ENCODE peak calls at places on chromosomes 13 and 19, in four cellular contexts. F is HepG2, I is SK-N-SH, A is K562. T is an unnamed sample.

GRCh38 chr13:49171358-49171757 is 48.8 kb upstream of the MLNR start:
- DNase-seq in F (no peak), A (no peak), I (no peak), T (no peak)

GRCh38 chr13:19782049-19782726 is 557 bp downstream of the PSPC1 start:
- DNase-seq in A (peak; percentile 9), I (peak; percentile 71), F (no peak), T (no peak)

GRCh38 chr13:58843567-58843966 is 1212.0 kb downstream of the PCDH17 start:
- DNase-seq in A (no peak), I (no peak), F (peak; percentile 1), T (no peak)

GRCh38 chr19:57648336-57649003 is 15.5 kb downstream of the ZNF211 start:
- DNase-seq in A (no peak), I (peak; percentile 23), F (no peak), T (no peak)

GRCh38 chr13:24032252-24032651 is 128.3 kb upstream of the SPATA13 start:
- DNase-seq in A (no peak), I (no peak), F (no peak), T (no peak)

GRCh38 chr13:19179916-19180315 is 1.7 kb downstream of the TUBA3C start:
- DNase-seq in A (no peak), I (no peak), F (no peak), T (no peak)

GRCh38 chr13:49464621-49465325 is 20.7 kb downstream of the SETDB2 start:
- DNase-seq in F (peak; percentile 92), I (no peak), A (no peak), T (no peak)

GRCh38 chr19:38543286-38543806 is 74.4 kb downstream of the MAP4K1 start:
- DNase-seq in F (no peak), I (no peak), A (no peak), T (no peak)

GRCh38 chr13:50993908-50994307 is 84.3 kb downstream of the RNASEH2B start:
- DNase-seq in F (no peak), A (no peak), I (no peak), T (no peak)
- TF ChIP-seq NFIC in F (no peak), A (no peak), I (no peak), T (no peak)

DNA sequence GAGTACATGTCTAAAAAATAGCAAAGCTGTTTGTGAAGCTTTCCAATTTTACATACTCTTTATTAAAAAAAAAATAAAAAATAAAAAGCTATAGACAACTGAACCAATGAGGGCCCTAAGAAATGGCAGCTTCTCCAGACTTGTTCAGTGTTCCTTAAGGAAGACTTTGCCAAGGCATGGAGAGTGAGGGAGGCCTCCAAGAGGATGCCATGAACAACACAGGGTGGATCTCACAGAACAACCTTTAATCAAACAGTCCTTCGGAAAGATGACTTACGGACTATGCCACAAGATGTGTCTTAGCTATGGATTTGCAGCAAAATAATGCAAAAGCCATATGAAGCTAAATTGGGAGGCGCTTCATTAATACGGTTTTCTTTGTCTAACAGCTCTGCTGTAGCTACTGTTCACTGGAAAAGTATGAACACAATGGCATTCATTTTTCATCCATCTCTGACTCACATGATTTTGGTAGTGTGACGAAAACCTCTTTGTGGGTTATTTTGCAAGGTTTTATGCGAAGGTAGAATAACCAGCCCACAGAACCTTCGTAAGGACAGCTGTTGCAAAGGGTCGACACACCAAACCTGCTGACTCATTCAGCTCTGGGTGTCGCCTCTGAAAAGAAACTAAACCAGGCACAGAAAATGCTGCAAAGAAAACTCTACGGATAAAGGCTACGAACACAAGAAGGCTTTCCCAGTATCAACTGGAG is 27.7 kb downstream of the EFNB2 start:
- DNase-seq in F (peak; percentile 1), A (no peak), I (no peak), T (no peak)
- TF ChIP-seq NFIC in F (no peak), A (no peak), I (no peak), T (no peak)

GRCh38 chr19:32309711-32310390 is 35.6 kb upstream of the ZNF507 start:
- DNase-seq in A (no peak), F (no peak), I (no peak), T (no peak)
- TF ChIP-seq NFIC in A (no peak), F (no peak), I (no peak), T (no peak)

GRCh38 chr13:110164706-110165105 is 142.3 kb downstream of the COL4A1 start:
- DNase-seq in F (no peak), A (no peak), I (no peak), T (no peak)

GRCh38 chr13:110161112-110161897 is 145.7 kb downstream of the COL4A1 start:
- DNase-seq in A (no peak), F (no peak), I (peak; percentile 51), T (no peak)

GRCh38 chr13:110158201-110158600 is 148.8 kb downstream of the COL4A1 start:
- DNase-seq in A (no peak), F (no peak), I (no peak), T (no peak)

GRCh38 chr13:110163020-110163658 is 143.8 kb downstream of the COL4A1 start:
- DNase-seq in A (no peak), I (peak; percentile 52), F (no peak), T (no peak)

DNA sequence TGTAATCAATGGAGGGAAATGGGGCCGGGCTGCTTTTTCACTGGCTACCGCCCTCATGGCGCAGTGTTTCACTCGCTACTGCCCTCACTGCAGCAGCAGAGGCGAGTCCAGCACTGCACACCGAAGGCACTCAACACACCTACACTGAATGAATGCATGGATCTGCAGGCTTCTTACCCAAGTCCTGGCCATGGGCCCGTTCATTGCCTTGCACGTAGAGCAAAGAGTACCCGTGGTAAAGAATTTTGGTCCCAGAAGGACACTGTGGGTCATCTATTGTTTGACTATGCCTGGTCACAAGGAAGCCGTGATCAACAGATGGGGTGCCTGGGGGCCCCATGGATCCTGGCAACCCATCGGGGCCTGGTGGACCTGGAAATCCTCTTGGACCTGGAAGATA is 144.9 kb downstream of the COL4A1 start:
- DNase-seq in F (no peak), I (peak; percentile 45), A (no peak), T (no peak)
- TF ChIP-seq NFIC in F (no peak), I (no peak), A (no peak), T (no peak)

DNA sequence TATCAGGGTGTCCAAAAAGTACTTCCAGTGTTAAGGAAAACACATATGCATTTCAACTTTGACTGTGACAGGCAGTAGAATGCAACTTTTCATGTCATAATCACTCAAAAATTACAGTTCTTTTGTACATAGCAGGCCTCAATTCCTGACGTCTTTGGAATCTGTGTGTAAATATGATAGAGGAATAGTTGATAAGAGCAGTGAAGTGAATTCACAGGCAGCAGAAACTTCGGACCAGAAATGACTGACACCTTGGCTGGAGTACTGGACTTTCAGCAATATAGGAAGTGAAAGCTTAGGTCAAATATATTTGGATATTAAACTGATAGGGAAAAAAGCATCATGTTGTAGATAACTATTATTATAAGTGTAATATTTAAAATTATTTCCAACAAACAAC is 1741.2 kb upstream of the PCDH20 start:
- DNase-seq in I (no peak), A (no peak), F (no peak), T (no peak)
- TF ChIP-seq NFIC in I (no peak), A (no peak), F (no peak), T (no peak)

T was measured in GM12878.